ENCODE peak calls at places on chromosome 3, in five cellular contexts. X is foreskin fibroblast, Y is stomach, S is Calu3, J is upper lobe of left lung. Z is an unnamed sample.

GRCh38 chr3:156675744-156676466 is 1.5 kb downstream of the TIPARP start:
- DNase-seq in X (peak; percentile 84), Y (peak; percentile 31), S (peak; percentile 70), J (no peak), Z (no peak)

GRCh38 chr3:106140471-106140870 is 271.7 kb upstream of the CBLB start:
- DNase-seq in X (no peak), Y (no peak), S (no peak), J (no peak), Z (no peak)

GRCh38 chr3:153734777-153735551 is 386.2 kb upstream of the ARHGEF26 start:
- DNase-seq in X (peak; percentile 48), Y (no peak), S (peak; percentile 52), J (no peak), Z (no peak)

GRCh38 chr3:119690043-119690656 is 12.7 kb upstream of the CFAP91 start:
- DNase-seq in X (no peak), Y (no peak), S (peak; percentile 9), J (no peak), Z (no peak)

GRCh38 chr3:16174389-16174788 is at the start of gene GALNT15:
- DNase-seq in X (peak; percentile 98), Y (peak; percentile 69), S (no peak), J (peak; percentile 63), Z (peak; percentile 61)

GRCh38 chr3:51953445-51953844 is 1.7 kb upstream of the GPR62 start:
- DNase-seq in X (peak; percentile 73), Y (no peak), S (no peak), J (no peak), Z (no peak)

GRCh38 chr3:42489116-42489936 is 13.1 kb upstream of the VIPR1 start:
- DNase-seq in X (no peak), Y (peak; percentile 52), S (no peak), J (no peak), Z (peak; percentile 55)

GRCh38 chr3:18422972-18423371 is 2.2 kb downstream of the SATB1 start:
- DNase-seq in X (no peak), Y (no peak), S (no peak), J (no peak), Z (no peak)

GRCh38 chr3:141212101-141212500 is 19.5 kb upstream of the PXYLP1 start:
- DNase-seq in X (no peak), Y (no peak), S (no peak), J (no peak), Z (no peak)

GRCh38 chr3:127787071-127787490 is 35.2 kb downstream of the MGLL start:
- DNase-seq in X (no peak), Y (no peak), S (no peak), J (no peak), Z (no peak)

GRCh38 chr3:20125912-20126311 is 60.1 kb downstream of the SGO1 start:
- DNase-seq in X (peak; percentile 9), Y (no peak), S (no peak), J (no peak), Z (no peak)

GRCh38 chr3:190116551-190117067 is 4.1 kb downstream of the P3H2 start:
- DNase-seq in X (no peak), Y (no peak), S (no peak), J (no peak), Z (no peak)

GRCh38 chr3:21801631-21802030 is 50.6 kb upstream of the ZNF385D start:
- DNase-seq in X (no peak), Y (no peak), S (no peak), J (no peak), Z (no peak)

GRCh38 chr3:195900426-195901355 is 7.7 kb downstream of the TNK2 start:
- DNase-seq in X (peak; percentile 92), Y (peak; percentile 46), S (peak; percentile 47), J (peak; percentile 84), Z (no peak)

GRCh38 chr3:142019794-142020320 is 129.5 kb downstream of the TFDP2 start:
- DNase-seq in X (no peak), Y (no peak), S (no peak), J (no peak), Z (no peak)

GRCh38 chr3:130276203-130276803 is 69.2 kb upstream of the COL6A5 start:
- DNase-seq in X (peak; percentile 32), Y (no peak), S (peak; percentile 50), J (no peak), Z (no peak)

GRCh38 chr3:145739926-145740325 is 421.1 kb downstream of the PLOD2 start:
- DNase-seq in X (peak; percentile 59), Y (no peak), S (no peak), J (no peak), Z (no peak)

GRCh38 chr3:66297260-66297863 is 76.6 kb downstream of the SLC25A26 start:
- DNase-seq in X (no peak), Y (no peak), S (no peak), J (no peak), Z (no peak)

GRCh38 chr3:175601521-175601920 is 742.4 kb downstream of the NAALADL2 start:
- DNase-seq in X (no peak), Y (no peak), S (no peak), J (no peak), Z (no peak)

GRCh38 chr3:17287006-17287689 is 402.4 kb downstream of the PLCL2 start:
- DNase-seq in X (no peak), Y (no peak), S (no peak), J (no peak), Z (no peak)

GRCh38 chr3:195609229-195609628 is 25.5 kb upstream of the APOD start:
- DNase-seq in X (no peak), Y (peak; percentile 1), S (no peak), J (no peak), Z (no peak)

GRCh38 chr3:69105320-69105719 is 17.1 kb downstream of the LMOD3 start:
- DNase-seq in X (no peak), Y (no peak), S (no peak), J (no peak), Z (no peak)

GRCh38 chr3:89227634-89228033 is 120.2 kb downstream of the EPHA3 start:
- DNase-seq in X (peak; percentile 12), Y (no peak), S (no peak), J (no peak), Z (no peak)

GRCh38 chr3:156472150-156472549 is 82.8 kb downstream of the SSR3 start:
- DNase-seq in X (no peak), Y (no peak), S (no peak), J (no peak), Z (no peak)

GRCh38 chr3:170490828-170491560 is 72.3 kb downstream of the CLDN11 start:
- DNase-seq in X (no peak), Y (no peak), S (no peak), J (no peak), Z (no peak)

GRCh38 chr3:37969601-37970100 is 20.9 kb upstream of the VILL start:
- DNase-seq in X (no peak), Y (no peak), S (no peak), J (no peak), Z (no peak)

GRCh38 chr3:46719735-46720271 is 2.1 kb upstream of the PRSS50 start:
- DNase-seq in X (no peak), Y (peak; percentile 3), S (no peak), J (no peak), Z (peak; percentile 42)

GRCh38 chr3:108834551-108834950 is 12.0 kb downstream of the TRAT1 start:
- DNase-seq in X (no peak), Y (no peak), S (no peak), J (no peak), Z (no peak)

GRCh38 chr3:66423791-66424190 is 77.0 kb downstream of the LRIG1 start:
- DNase-seq in X (peak; percentile 71), Y (no peak), S (no peak), J (no peak), Z (no peak)

GRCh38 chr3:60953406-60953805 is 297.8 kb downstream of the FHIT start:
- DNase-seq in X (no peak), Y (no peak), S (no peak), J (no peak), Z (no peak)

DNA sequence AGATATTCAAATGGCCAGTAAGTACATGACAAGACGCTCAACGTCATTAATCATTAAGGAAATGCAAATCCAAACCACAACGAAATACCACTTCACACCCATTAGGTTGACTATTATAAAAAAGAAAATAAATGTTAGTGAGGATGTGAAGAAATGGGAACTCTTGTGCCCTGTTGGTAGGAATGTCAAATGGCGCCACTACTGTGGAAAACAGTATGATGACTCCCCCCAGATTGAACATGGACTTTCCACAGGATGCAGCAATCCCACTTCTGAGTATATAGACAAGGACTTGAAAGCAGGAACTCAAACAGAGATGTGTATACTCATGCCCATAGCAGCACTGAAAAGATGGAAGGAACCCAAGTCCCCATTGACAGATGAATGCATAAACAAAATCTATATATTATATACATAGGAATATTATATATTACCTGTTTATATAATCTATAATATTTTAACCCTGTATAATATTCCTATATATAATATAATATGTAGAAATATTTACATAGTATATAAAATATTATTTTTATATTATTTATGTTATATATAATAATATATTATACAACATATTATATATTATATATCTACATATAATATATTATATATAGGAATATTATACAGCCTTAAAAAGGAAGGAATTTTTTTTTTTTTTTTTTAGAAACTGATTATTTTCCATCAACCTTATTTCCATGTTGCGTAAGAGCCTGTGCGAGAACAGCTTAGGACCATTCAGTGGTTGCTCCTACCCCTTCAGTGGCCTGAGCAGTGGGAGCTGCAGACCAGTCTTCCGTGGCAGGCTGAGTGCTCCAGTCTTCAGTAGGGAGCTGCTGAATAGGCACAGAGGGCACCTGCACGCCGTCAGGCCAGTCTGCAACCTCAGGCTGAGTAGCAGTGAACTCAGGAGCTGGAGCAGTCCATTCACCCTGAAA is 17.6 kb upstream of the PIGZ start:
- DNase-seq in X (no peak), Y (no peak), S (no peak), J (no peak), Z (no peak)
- TF ChIP-seq CTCF in X (no peak), Y (no peak), S (no peak), J (no peak), Z (peak; percentile 52)

GRCh38 chr3:157938154-157938774 is 168.0 kb downstream of the SHOX2 start:
- DNase-seq in X (peak; percentile 19), Y (no peak), S (no peak), J (no peak), Z (no peak)
- TF ChIP-seq CTCF in X (no peak), Y (no peak), S (no peak), J (no peak), Z (no peak)

DNA sequence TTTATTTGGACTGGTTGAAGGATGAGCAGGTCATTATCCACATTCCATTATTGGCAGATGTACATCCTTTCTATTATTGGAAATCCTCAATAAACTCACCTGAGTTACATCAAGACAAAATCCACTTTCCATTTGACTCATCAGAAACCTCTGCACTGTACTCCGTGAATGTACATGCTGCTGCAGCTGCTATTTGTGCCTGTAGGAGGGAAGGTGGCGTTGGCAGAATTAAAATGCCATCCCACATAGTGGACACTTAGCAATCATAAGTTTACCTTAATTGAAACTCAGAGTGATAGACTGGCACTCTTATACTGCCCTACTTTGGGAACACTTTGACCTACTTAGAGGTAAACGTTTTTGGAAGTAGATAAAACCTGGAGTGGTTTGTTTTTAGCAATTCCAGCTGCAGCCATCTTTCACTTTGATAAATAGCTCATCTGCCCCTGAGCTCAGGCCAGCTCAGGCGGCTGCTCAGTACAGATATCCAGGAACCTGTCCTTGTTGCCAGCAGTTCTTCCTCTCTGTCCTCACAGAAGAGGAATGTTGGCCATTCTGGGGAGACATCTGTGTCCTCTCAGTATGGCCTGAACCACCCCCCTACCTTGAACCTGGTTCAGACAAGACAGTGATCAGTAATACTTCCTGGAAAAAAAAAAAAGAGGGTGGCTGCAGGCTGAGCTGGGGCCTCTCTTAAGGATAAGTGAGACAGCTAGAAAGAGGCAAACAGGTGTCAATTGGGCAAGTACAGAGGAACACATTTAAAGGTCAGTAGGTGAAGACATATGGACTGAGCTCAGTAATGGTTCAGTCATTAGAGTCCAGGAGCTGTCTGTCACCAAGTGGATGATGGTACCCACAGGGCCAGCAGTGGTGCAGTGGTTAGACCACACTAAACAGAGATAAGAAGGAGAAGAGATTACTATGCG is 153.4 kb upstream of the UMPS start:
- DNase-seq in X (no peak), Y (no peak), S (no peak), J (no peak), Z (no peak)
- TF ChIP-seq CTCF in X (no peak), Y (peak; percentile 20), S (no peak), J (no peak), Z (peak; percentile 20)

GRCh38 chr3:71022552-71023335 is 560.8 kb downstream of the FOXP1 start:
- DNase-seq in X (no peak), Y (no peak), S (peak; percentile 20), J (no peak), Z (no peak)
- TF ChIP-seq CTCF in X (no peak), Y (no peak), S (no peak), J (no peak), Z (peak; percentile 57)

Z was measured in type B pancreatic cell.